ENCODE peak calls at places on chromosomes 3 and 15, in six cellular contexts. B is nucleus accumbens; W is head of caudate nucleus; Z is pancreas; U is brain pericyte; R is activated CD8-positive, alpha-beta memory T cell treated with anti-CD3 and anti-CD28 coated beads for 48 hours. E is an unnamed sample.

GRCh38 chr3:152857082-152857481 is 22.2 kb downstream of the P2RY1 start:
- DNase-seq in U (no peak), Z (no peak), R (no peak), B (no peak), W (no peak), E (no peak)

GRCh38 chr3:151327571-151328198 is 1.7 kb downstream of the P2RY13 start:
- DNase-seq in B (no peak), W (no peak), U (no peak), R (no peak), Z (no peak), E (peak; percentile 47)

GRCh38 chr3:195221015-195221853 is 49.7 kb downstream of the XXYLT1 start:
- DNase-seq in R (no peak), Z (no peak), U (no peak), B (no peak), W (no peak), E (peak; percentile 40)

GRCh38 chr3:165518346-165518745 is 318.9 kb downstream of the BCHE start:
- DNase-seq in Z (no peak), W (no peak), R (no peak), U (no peak), B (no peak), E (peak; percentile 47)

GRCh38 chr3:157493627-157494550 is 9.3 kb downstream of the VEPH1 start:
- DNase-seq in B (no peak), R (no peak), U (no peak), Z (no peak), W (no peak), E (peak; percentile 71)

GRCh38 chr3:148090156-148090555 is 607.5 kb upstream of the AGTR1 start:
- DNase-seq in R (no peak), W (no peak), U (no peak), B (no peak), Z (no peak), E (no peak)

GRCh38 chr15:29090617-29091466 is 178.8 kb downstream of the NSMCE3 start:
- DNase-seq in B (no peak), W (peak; percentile 58), R (peak; percentile 34), U (no peak), Z (no peak), E (no peak)

GRCh38 chr3:196810963-196811581 is 56.6 kb upstream of the SENP5 start:
- DNase-seq in W (no peak), Z (no peak), U (no peak), B (no peak), R (no peak), E (no peak)

GRCh38 chr3:122985539-122985938 is 42.0 kb downstream of the SEMA5B start:
- DNase-seq in Z (no peak), W (no peak), R (no peak), U (no peak), B (no peak), E (no peak)

GRCh38 chr3:82130056-82130455 is 368.6 kb upstream of the GBE1 start:
- DNase-seq in B (no peak), U (no peak), W (no peak), Z (no peak), R (no peak), E (no peak)

GRCh38 chr15:32786906-32787305 is 69.1 kb downstream of the GREM1 start:
- DNase-seq in W (no peak), Z (no peak), R (no peak), B (no peak), U (no peak), E (no peak)

GRCh38 chr15:69576035-69576526 is 123.5 kb downstream of the RPLP1 start:
- DNase-seq in U (no peak), Z (peak; percentile 75), W (peak; percentile 54), R (no peak), B (peak; percentile 28), E (no peak)

GRCh38 chr3:63067999-63068645 is 192.9 kb upstream of the CADPS start:
- DNase-seq in B (no peak), U (no peak), R (no peak), Z (no peak), W (no peak), E (peak; percentile 58)

GRCh38 chr15:90606641-90607040 is 76.9 kb downstream of the CRTC3 start:
- DNase-seq in W (no peak), U (no peak), B (no peak), Z (no peak), R (no peak), E (no peak)

GRCh38 chr3:194769020-194769643 is 83.4 kb downstream of the FAM43A start:
- DNase-seq in U (peak; percentile 76), R (peak; percentile 52), W (peak; percentile 82), Z (peak; percentile 95), B (peak; percentile 84), E (peak; percentile 96)